ENCODE peak calls at places on chromosomes 16 and 17, in six cellular contexts. One of them, this sample, is unnamed.

GRCh38 chr17:78884148-78884870 is 18.7 kb downstream of the CEP295NL start:
- DNase-seq in stimulated activated naive B cell treated with anti-CD40 and anti-IgM and Interleukin-4, amounts not matched to agents 10 μg/mL and 1 μg/mL and 100 μg/mL, for 72 hours: no peak
- DNase-seq in T47D: no peak
- DNase-seq in T-helper 2 cell: no peak
- DNase-seq in GF-D8: no peak
- DNase-seq in activated T-cell treated with anti-CD3 and anti-CD28 coated beads, Interleukin-2, amount 50 U/mL, for 24 hours: no peak
- DNase-seq in this sample: no peak

GRCh38 chr17:75673487-75673886 is 6.3 kb downstream of the SAP30BP start:
- DNase-seq in stimulated activated naive B cell treated with anti-CD40 and anti-IgM and Interleukin-4, amounts not matched to agents 10 μg/mL and 1 μg/mL and 100 μg/mL, for 72 hours: no peak
- DNase-seq in T47D: no peak
- DNase-seq in T-helper 2 cell: no peak
- DNase-seq in GF-D8: no peak
- DNase-seq in activated T-cell treated with anti-CD3 and anti-CD28 coated beads, Interleukin-2, amount 50 U/mL, for 24 hours: no peak
- DNase-seq in this sample: no peak

GRCh38 chr16:65947951-65948350 is 418.5 kb upstream of the CDH5 start:
- DNase-seq in stimulated activated naive B cell treated with anti-CD40 and anti-IgM and Interleukin-4, amounts not matched to agents 10 μg/mL and 1 μg/mL and 100 μg/mL, for 72 hours: no peak
- DNase-seq in T47D: no peak
- DNase-seq in T-helper 2 cell: no peak
- DNase-seq in GF-D8: no peak
- DNase-seq in activated T-cell treated with anti-CD3 and anti-CD28 coated beads, Interleukin-2, amount 50 U/mL, for 24 hours: no peak
- DNase-seq in this sample: no peak

GRCh38 chr17:61139219-61139618 is 260.4 kb upstream of the TBX2 start:
- DNase-seq in stimulated activated naive B cell treated with anti-CD40 and anti-IgM and Interleukin-4, amounts not matched to agents 10 μg/mL and 1 μg/mL and 100 μg/mL, for 72 hours: peak; percentile 35
- DNase-seq in T47D: no peak
- DNase-seq in T-helper 2 cell: no peak
- DNase-seq in GF-D8: peak; percentile 87
- DNase-seq in activated T-cell treated with anti-CD3 and anti-CD28 coated beads, Interleukin-2, amount 50 U/mL, for 24 hours: peak; percentile 38
- DNase-seq in this sample: peak; percentile 48

GRCh38 chr16:66367968-66368891 is 1.7 kb downstream of the CDH5 start:
- DNase-seq in stimulated activated naive B cell treated with anti-CD40 and anti-IgM and Interleukin-4, amounts not matched to agents 10 μg/mL and 1 μg/mL and 100 μg/mL, for 72 hours: no peak
- DNase-seq in T47D: no peak
- DNase-seq in T-helper 2 cell: no peak
- DNase-seq in GF-D8: no peak
- DNase-seq in activated T-cell treated with anti-CD3 and anti-CD28 coated beads, Interleukin-2, amount 50 U/mL, for 24 hours: no peak
- DNase-seq in this sample: no peak

GRCh38 chr17:68455756-68456528 is 1.4 kb downstream of the WIPI1 start:
- DNase-seq in stimulated activated naive B cell treated with anti-CD40 and anti-IgM and Interleukin-4, amounts not matched to agents 10 μg/mL and 1 μg/mL and 100 μg/mL, for 72 hours: no peak
- DNase-seq in T47D: peak; percentile 51
- DNase-seq in T-helper 2 cell: no peak
- DNase-seq in GF-D8: peak; percentile 63
- DNase-seq in activated T-cell treated with anti-CD3 and anti-CD28 coated beads, Interleukin-2, amount 50 U/mL, for 24 hours: no peak
- DNase-seq in this sample: no peak

GRCh38 chr17:3870871-3871306 is 22.0 kb downstream of the CAMKK1 start:
- DNase-seq in stimulated activated naive B cell treated with anti-CD40 and anti-IgM and Interleukin-4, amounts not matched to agents 10 μg/mL and 1 μg/mL and 100 μg/mL, for 72 hours: no peak
- DNase-seq in T47D: no peak
- DNase-seq in T-helper 2 cell: no peak
- DNase-seq in GF-D8: no peak
- DNase-seq in activated T-cell treated with anti-CD3 and anti-CD28 coated beads, Interleukin-2, amount 50 U/mL, for 24 hours: no peak
- DNase-seq in this sample: peak; percentile 23

GRCh38 chr16:54285414-54286066 is 1.0 kb downstream of the IRX3 start:
- DNase-seq in stimulated activated naive B cell treated with anti-CD40 and anti-IgM and Interleukin-4, amounts not matched to agents 10 μg/mL and 1 μg/mL and 100 μg/mL, for 72 hours: no peak
- DNase-seq in T47D: peak; percentile 31
- DNase-seq in T-helper 2 cell: no peak
- DNase-seq in GF-D8: peak; percentile 33
- DNase-seq in activated T-cell treated with anti-CD3 and anti-CD28 coated beads, Interleukin-2, amount 50 U/mL, for 24 hours: no peak
- DNase-seq in this sample: no peak

GRCh38 chr16:72819345-72819744 is 228.6 kb downstream of the ZFHX3 start:
- DNase-seq in stimulated activated naive B cell treated with anti-CD40 and anti-IgM and Interleukin-4, amounts not matched to agents 10 μg/mL and 1 μg/mL and 100 μg/mL, for 72 hours: no peak
- DNase-seq in T47D: no peak
- DNase-seq in T-helper 2 cell: no peak
- DNase-seq in GF-D8: no peak
- DNase-seq in activated T-cell treated with anti-CD3 and anti-CD28 coated beads, Interleukin-2, amount 50 U/mL, for 24 hours: no peak
- DNase-seq in this sample: no peak